ENCODE peak calls at places on chromosomes 1 and 21, in nine cellular contexts. P, S, J, D, O, V, I, Y and L are unnamed samples.

GRCh38 chr21:38771536-38771935 is 34.2 kb upstream of the ETS2 start:
- DNase-seq in P (no peak), S (no peak), J (no peak), D (no peak), O (no peak), V (no peak), I (no peak), Y (no peak), L (no peak)

GRCh38 chr1:180482425-180483275 is 19.7 kb downstream of the ACBD6 start:
- DNase-seq in P (no peak), S (no peak), J (peak; percentile 67), D (peak; percentile 16), O (peak; percentile 59), V (no peak), I (peak; percentile 63), Y (peak; percentile 58), L (peak; percentile 48)

GRCh38 chr1:18814340-18815202 is 44.9 kb downstream of the TAS1R2 start:
- DNase-seq in P (no peak), S (no peak), J (no peak), D (no peak), O (no peak), V (no peak), I (no peak), Y (no peak), L (no peak)

GRCh38 chr1:151326619-151327222 is 495 bp downstream of the PI4KB start:
- DNase-seq in P (peak; percentile 51), S (peak; percentile 76), J (peak; percentile 63), D (no peak), O (peak; percentile 33), V (no peak), I (peak; percentile 41), Y (peak; percentile 51), L (peak; percentile 89)

GRCh38 chr1:222914861-222915632 is 100.2 kb downstream of the DISP1 start:
- DNase-seq in P (no peak), S (no peak), J (no peak), D (no peak), O (peak; percentile 92), V (no peak), I (peak; percentile 45), Y (peak; percentile 90), L (no peak)

GRCh38 chr1:95176859-95177258 is 57.2 kb upstream of the RWDD3 start:
- DNase-seq in P (no peak), S (no peak), J (peak; percentile 1), D (no peak), O (no peak), V (no peak), I (no peak), Y (no peak), L (no peak)

GRCh38 chr1:186557147-186557777 is 96.3 kb upstream of the PDC start:
- DNase-seq in P (no peak), S (no peak), J (no peak), D (no peak), O (no peak), V (no peak), I (no peak), Y (no peak), L (no peak)

GRCh38 chr1:21342961-21343838 is 52.9 kb upstream of the ECE1 start:
- DNase-seq in P (no peak), S (peak; percentile 71), J (peak; percentile 33), D (no peak), O (no peak), V (no peak), I (peak; percentile 60), Y (no peak), L (peak; percentile 65)

GRCh38 chr1:208997726-208998312 is 585.7 kb upstream of the CAMK1G start:
- DNase-seq in P (no peak), S (no peak), J (no peak), D (no peak), O (peak; percentile 72), V (no peak), I (peak; percentile 10), Y (peak; percentile 46), L (no peak)
- TF ChIP-seq CTCF in P (no peak), S (no peak), J (peak; percentile 32), D (no peak), O (peak; percentile 86), V (peak; percentile 66), I (peak; percentile 35), Y (peak; percentile 43), L (no peak)

GRCh38 chr1:234090212-234091064 is 186.0 kb downstream of the SLC35F3 start:
- DNase-seq in P (peak; percentile 12), S (no peak), J (no peak), D (no peak), O (no peak), V (no peak), I (no peak), Y (peak; percentile 6), L (no peak)

GRCh38 chr1:234093741-234094140 is 189.3 kb downstream of the SLC35F3 start:
- DNase-seq in P (peak; percentile 3), S (peak; percentile 69), J (no peak), D (no peak), O (no peak), V (no peak), I (no peak), Y (no peak), L (no peak)

GRCh38 chr1:234091065-234091401 is 186.6 kb downstream of the SLC35F3 start:
- DNase-seq in P (no peak), S (no peak), J (no peak), D (no peak), O (no peak), V (no peak), I (no peak), Y (no peak), L (no peak)

GRCh38 chr1:234093107-234093506 is 188.6 kb downstream of the SLC35F3 start:
- DNase-seq in P (no peak), S (no peak), J (no peak), D (no peak), O (no peak), V (no peak), I (no peak), Y (no peak), L (no peak)

DNA sequence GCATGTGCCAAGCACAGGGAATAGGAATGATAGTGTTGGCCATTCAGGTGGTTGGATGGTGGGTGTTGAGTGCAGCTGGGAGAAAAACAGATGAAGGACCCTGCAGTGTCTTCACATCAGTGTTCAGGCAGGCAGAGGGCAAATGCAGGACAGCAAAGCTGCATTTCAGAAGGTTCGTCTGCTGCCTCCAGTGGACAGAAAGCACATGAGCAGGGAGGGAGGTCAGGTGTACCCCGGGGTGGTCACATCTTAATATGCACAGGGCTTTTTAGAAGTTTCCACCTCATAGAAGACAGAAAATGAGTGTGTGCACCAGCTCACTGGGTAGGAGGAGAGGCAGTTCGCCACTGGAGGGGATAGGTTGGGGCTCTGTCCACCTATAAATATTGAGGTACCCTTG is 184.9 kb downstream of the SLC35F3 start:
- DNase-seq in P (no peak), S (no peak), J (no peak), D (no peak), O (no peak), V (no peak), I (no peak), Y (no peak), L (no peak)
- TF ChIP-seq CTCF in P (no peak), S (no peak), J (peak; percentile 59), D (no peak), O (peak; percentile 38), V (no peak), I (no peak), Y (no peak), L (no peak)

GRCh38 chr1:224456637-224456953 is 22.0 kb upstream of the WDR26 start:
- DNase-seq in P (peak; percentile 90), S (no peak), J (no peak), D (no peak), O (no peak), V (no peak), I (peak; percentile 13), Y (no peak), L (no peak)

GRCh38 chr1:224458296-224458695 is 23.7 kb upstream of the WDR26 start:
- DNase-seq in P (no peak), S (no peak), J (no peak), D (no peak), O (no peak), V (no peak), I (no peak), Y (no peak), L (no peak)

GRCh38 chr1:224459936-224460335 is 25.3 kb upstream of the WDR26 start:
- DNase-seq in P (no peak), S (no peak), J (no peak), D (no peak), O (no peak), V (no peak), I (no peak), Y (no peak), L (no peak)

GRCh38 chr1:224459051-224459450 is 24.5 kb upstream of the WDR26 start:
- DNase-seq in P (no peak), S (no peak), J (no peak), D (no peak), O (no peak), V (no peak), I (no peak), Y (no peak), L (no peak)

DNA sequence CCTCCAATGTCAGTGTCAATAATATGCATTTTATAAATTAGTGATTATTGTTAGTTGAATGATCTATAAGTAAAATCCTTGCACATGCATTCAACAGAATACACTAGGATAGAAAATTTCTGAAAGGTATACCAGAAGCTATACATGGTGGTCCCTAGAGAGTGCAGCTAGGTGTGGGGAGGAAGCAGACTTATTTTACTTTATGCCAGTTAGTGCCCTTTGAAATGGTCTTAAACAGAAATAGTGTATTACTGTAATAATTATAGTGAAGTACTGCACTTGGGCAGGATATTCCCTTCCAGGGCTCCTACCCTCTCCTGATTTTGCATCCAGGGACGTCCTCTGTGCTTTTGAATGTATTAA is 23.2 kb upstream of the WDR26 start:
- DNase-seq in P (no peak), S (no peak), J (no peak), D (no peak), O (no peak), V (no peak), I (no peak), Y (no peak), L (no peak)
- TF ChIP-seq CTCF in P (no peak), S (no peak), J (peak; percentile 64), D (no peak), O (peak; percentile 4), V (no peak), I (no peak), Y (no peak), L (no peak)

GRCh38 chr1:239999170-239999569 is 92.5 kb upstream of the FMN2 start:
- DNase-seq in P (no peak), S (no peak), J (no peak), D (no peak), O (peak; percentile 90), V (no peak), I (no peak), Y (no peak), L (no peak)

GRCh38 chr1:239998312-239998649 is 93.4 kb upstream of the FMN2 start:
- DNase-seq in P (no peak), S (no peak), J (no peak), D (no peak), O (no peak), V (no peak), I (no peak), Y (no peak), L (no peak)

GRCh38 chr1:239997160-239997514 is 94.5 kb upstream of the FMN2 start:
- DNase-seq in P (no peak), S (no peak), J (no peak), D (no peak), O (no peak), V (no peak), I (no peak), Y (no peak), L (no peak)

GRCh38 chr1:239995281-239995680 is 96.4 kb upstream of the FMN2 start:
- DNase-seq in P (no peak), S (no peak), J (no peak), D (no peak), O (no peak), V (no peak), I (no peak), Y (no peak), L (no peak)

DNA sequence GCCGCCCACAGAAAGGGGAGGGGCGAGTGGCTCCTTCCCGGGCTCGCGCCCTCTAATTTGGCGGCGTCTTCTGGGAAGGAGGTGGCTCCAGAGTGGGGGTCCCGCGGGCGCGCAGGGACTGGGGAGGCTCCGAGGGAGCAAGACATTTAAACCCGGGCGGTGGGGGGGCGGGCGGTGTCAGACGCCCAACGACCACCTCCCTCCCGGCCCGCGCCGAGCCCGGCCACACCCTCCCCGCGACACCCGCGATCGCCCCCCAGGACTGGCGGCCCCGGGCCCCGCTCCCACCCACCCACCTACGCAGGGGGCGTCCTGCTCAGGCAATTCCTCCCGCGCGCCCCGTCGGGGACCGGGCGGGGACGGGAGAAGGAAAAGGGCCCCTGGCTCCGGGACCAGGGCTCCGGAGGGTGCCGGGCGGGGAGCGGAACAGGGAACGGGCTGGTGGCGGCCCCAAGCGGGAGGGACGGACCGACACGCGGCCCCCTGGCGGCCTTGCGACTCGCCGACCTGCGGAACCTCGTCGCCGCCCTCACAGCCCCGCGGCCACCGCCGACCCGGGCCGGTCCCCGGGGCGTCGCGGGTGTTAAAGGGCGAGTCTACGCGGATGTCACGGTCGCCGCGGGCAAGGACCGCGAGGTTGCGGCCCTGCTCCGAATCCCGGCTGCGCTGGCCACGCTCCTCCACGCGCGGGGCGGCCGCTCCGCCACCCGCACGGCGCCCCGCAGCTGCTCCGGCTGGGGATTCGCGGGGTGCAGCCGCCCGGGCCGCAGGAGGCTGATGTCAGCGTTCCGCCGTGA is 94.0 kb upstream of the FMN2 start:
- DNase-seq in P (peak; percentile 7), S (no peak), J (no peak), D (peak; percentile 74), O (no peak), V (no peak), I (no peak), Y (no peak), L (no peak)
- TF ChIP-seq CTCF in P (peak; percentile 27), S (no peak), J (no peak), D (peak; percentile 38), O (no peak), V (no peak), I (no peak), Y (peak; percentile 2), L (no peak)